ENCODE peak calls at places on chromosomes 4 and X, in nine cellular contexts. O is fibroblast of the conjunctiva; D is skeletal muscle cell; B is NT2/D1; I is activated naive CD4-positive, alpha-beta T cell; Z is endothelial cell; E is GM04504; Q is upper lobe of right lung; H is neural crest cell. K is an unnamed sample.

GRCh38 chrX:17247144-17247543 is 127.9 kb upstream of the NHS start:
- DNase-seq in O (no peak), D (no peak), B (no peak), I (no peak), Z (no peak), E (no peak), Q (no peak), H (no peak), K (no peak)

GRCh38 chrX:136878423-136878822 is 2.1 kb downstream of the RBMX start:
- DNase-seq in O (no peak), D (no peak), B (no peak), I (no peak), Z (no peak), E (no peak), Q (no peak), H (no peak), K (no peak)

GRCh38 chr4:14908635-14909034 is 93.6 kb upstream of the CPEB2 start:
- DNase-seq in O (no peak), D (peak), B (no peak), I (no peak), Z (no peak), E (no peak), Q (no peak), H (no peak), K (no peak)

GRCh38 chrX:117973175-117974075 is 143.2 kb downstream of the KLHL13 start:
- DNase-seq in O (no peak), D (no peak), B (no peak), I (no peak), Z (no peak), E (no peak), Q (no peak), H (no peak), K (no peak)

GRCh38 chr4:1506956-1507721 is 100.9 kb upstream of the NKX1-1 start:
- DNase-seq in O (no peak), D (no peak), B (no peak), I (no peak), Z (no peak), E (no peak), Q (peak), H (no peak), K (no peak)

GRCh38 chrX:103063918-103064434 is at the start of gene BEX1:
- DNase-seq in O (no peak), D (no peak), B (peak), I (no peak), Z (peak), E (no peak), Q (peak), H (peak), K (no peak)

GRCh38 chr4:112517067-112517588 is 1.1 kb upstream of the NEUROG2 start:
- DNase-seq in O (no peak), D (no peak), B (no peak), I (no peak), Z (no peak), E (no peak), Q (no peak), H (peak), K (no peak)

GRCh38 chr4:87423313-87424031 is 1.1 kb downstream of the NUDT9 start:
- DNase-seq in O (no peak), D (no peak), B (no peak), I (no peak), Z (no peak), E (no peak), Q (no peak), H (no peak), K (no peak)

GRCh38 chr4:74855879-74856278 is 61.6 kb upstream of the BTC start:
- DNase-seq in O (no peak), D (no peak), B (no peak), I (no peak), Z (no peak), E (no peak), Q (no peak), H (no peak), K (no peak)

GRCh38 chr4:73897380-73898136 is 28.4 kb downstream of the CXCL1 start:
- DNase-seq in O (peak), D (peak), B (no peak), I (no peak), Z (no peak), E (peak), Q (no peak), H (no peak), K (peak)

GRCh38 chr4:57037982-57038604 is 59.4 kb downstream of the POLR2B start:
- DNase-seq in O (no peak), D (no peak), B (peak), I (no peak), Z (peak), E (no peak), Q (peak), H (peak), K (no peak)

GRCh38 chrX:107146670-107147069 is 28.0 kb upstream of the RBM41 start:
- DNase-seq in O (no peak), D (peak), B (no peak), I (no peak), Z (no peak), E (no peak), Q (no peak), H (no peak), K (no peak)

GRCh38 chr4:3834921-3835521 is 68.8 kb downstream of the ADRA2C start:
- DNase-seq in O (no peak), D (no peak), B (no peak), I (no peak), Z (no peak), E (no peak), Q (no peak), H (no peak), K (no peak)

GRCh38 chrX:24146283-24146865 is 3.2 kb upstream of the ZFX start:
- DNase-seq in O (no peak), D (no peak), B (no peak), I (no peak), Z (no peak), E (no peak), Q (no peak), H (no peak), K (no peak)

GRCh38 chr4:169861592-169861991 is 103.8 kb upstream of the HPF1 start:
- DNase-seq in O (no peak), D (no peak), B (no peak), I (no peak), Z (no peak), E (no peak), Q (no peak), H (no peak), K (no peak)

GRCh38 chr4:71187399-71188196 is 151.2 kb upstream of the SLC4A4 start:
- DNase-seq in O (no peak), D (no peak), B (no peak), I (no peak), Z (peak), E (no peak), Q (peak), H (no peak), K (no peak)

GRCh38 chr4:151147000-151147399 is 47.6 kb downstream of the RPS3A start:
- DNase-seq in O (peak), D (no peak), B (no peak), I (no peak), Z (no peak), E (no peak), Q (no peak), H (no peak), K (no peak)

GRCh38 chr4:2792711-2793577 is at the start of gene SH3BP2:
- DNase-seq in O (no peak), D (no peak), B (peak), I (no peak), Z (peak), E (no peak), Q (peak), H (peak), K (no peak)

GRCh38 chrX:49829016-49829415 is at the start of gene PAGE4:
- DNase-seq in O (no peak), D (no peak), B (no peak), I (no peak), Z (no peak), E (no peak), Q (no peak), H (no peak), K (no peak)

GRCh38 chrX:141832247-141832646 is 5.9 kb upstream of the MAGEC3 start:
- DNase-seq in O (no peak), D (no peak), B (no peak), I (no peak), Z (no peak), E (no peak), Q (no peak), H (no peak), K (no peak)

GRCh38 chr4:102562995-102563394 is 61.8 kb downstream of the NFKB1 start:
- DNase-seq in O (no peak), D (no peak), B (no peak), I (no peak), Z (no peak), E (peak), Q (no peak), H (no peak), K (no peak)

GRCh38 chrX:45515262-45516215 is 314.9 kb upstream of the DIPK2B start:
- DNase-seq in O (peak), D (peak), B (no peak), I (no peak), Z (peak), E (peak), Q (peak), H (no peak), K (peak)

GRCh38 chr4:138398297-138398696 is 156.1 kb upstream of the SLC7A11 start:
- DNase-seq in O (no peak), D (no peak), B (peak), I (no peak), Z (no peak), E (no peak), Q (no peak), H (no peak), K (no peak)

GRCh38 chr4:158315706-158316105 is 105.4 kb downstream of the TMEM144 start:
- DNase-seq in O (peak), D (peak), B (no peak), I (no peak), Z (no peak), E (peak), Q (no peak), H (no peak), K (peak)

GRCh38 chr4:152089564-152089963 is 328.8 kb upstream of the GATB start:
- DNase-seq in O (no peak), D (no peak), B (no peak), I (no peak), Z (no peak), E (no peak), Q (no peak), H (no peak), K (no peak)

GRCh38 chr4:37663552-37663951 is 22.6 kb downstream of the RELL1 start:
- DNase-seq in O (no peak), D (no peak), B (no peak), I (no peak), Z (no peak), E (no peak), Q (no peak), H (no peak), K (no peak)

GRCh38 chrX:131987252-131987651 is 35.9 kb upstream of the STK26 start:
- DNase-seq in O (no peak), D (no peak), B (no peak), I (no peak), Z (no peak), E (no peak), Q (no peak), H (no peak), K (no peak)

GRCh38 chrX:107686792-107687191 is 58.5 kb downstream of the PRPS1 start:
- DNase-seq in O (no peak), D (no peak), B (no peak), I (no peak), Z (no peak), E (no peak), Q (no peak), H (no peak), K (no peak)

GRCh38 chrX:13851996-13852695 is 35.3 kb upstream of the GPM6B start:
- DNase-seq in O (no peak), D (no peak), B (no peak), I (no peak), Z (no peak), E (no peak), Q (no peak), H (no peak), K (no peak)

GRCh38 chr4:58983887-58984286 is 1873.7 kb upstream of the IGFBP7 start:
- DNase-seq in O (no peak), D (no peak), B (no peak), I (no peak), Z (no peak), E (no peak), Q (no peak), H (no peak), K (no peak)

GRCh38 chr4:96145671-96146070 is 305.8 kb downstream of the PDHA2 start:
- DNase-seq in O (no peak), D (no peak), B (no peak), I (no peak), Z (no peak), E (no peak), Q (no peak), H (no peak), K (no peak)

GRCh38 chrX:150696836-150697235 is 3.6 kb downstream of the MTMR1 start:
- DNase-seq in O (no peak), D (no peak), B (no peak), I (no peak), Z (no peak), E (no peak), Q (no peak), H (no peak), K (no peak)

GRCh38 chrX:150202641-150203248 is 160.4 kb upstream of the MAMLD1 start:
- DNase-seq in O (no peak), D (peak), B (no peak), I (no peak), Z (no peak), E (peak), Q (no peak), H (no peak), K (no peak)

GRCh38 chrX:132433551-132433950 is 55.3 kb downstream of the MBNL3 start:
- DNase-seq in O (no peak), D (no peak), B (no peak), I (no peak), Z (no peak), E (no peak), Q (no peak), H (no peak), K (no peak)

GRCh38 chrX:131729295-131729694 is 185.4 kb downstream of the OR13H1 start:
- DNase-seq in O (peak), D (no peak), B (no peak), I (no peak), Z (no peak), E (peak), Q (no peak), H (no peak), K (no peak)

GRCh38 chr4:98343640-98344039 is 82.5 kb downstream of the RAP1GDS1 start:
- DNase-seq in O (no peak), D (no peak), B (no peak), I (no peak), Z (no peak), E (no peak), Q (no peak), H (no peak), K (no peak)

GRCh38 chr4:173448919-173449641 is 50.2 kb upstream of the SCRG1 start:
- DNase-seq in O (no peak), D (no peak), B (no peak), I (no peak), Z (no peak), E (no peak), Q (no peak), H (no peak), K (no peak)